ENCODE peak calls at places on chromosome 13, in seven cellular contexts. T is uterus, D is fibroblast of mammary gland, K is GM23338, N is pancreas, A is upper lobe of left lung, R is right lobe of liver. C is an unnamed sample.

GRCh38 chr13:21583496-21583895 is 20.5 kb downstream of the MICU2 start:
- DNase-seq in T (no peak), D (no peak), K (peak), N (no peak), A (no peak), R (no peak), C (no peak)

GRCh38 chr13:71659427-71659826 is 207.6 kb downstream of the DACH1 start:
- DNase-seq in T (no peak), D (no peak), K (peak), N (no peak), A (no peak), R (no peak), C (no peak)

GRCh38 chr13:79451500-79451962 is 29.4 kb upstream of the NDFIP2 start:
- DNase-seq in T (no peak), D (peak), K (peak), N (no peak), A (no peak), R (no peak), C (no peak)

GRCh38 chr13:29801737-29802305 is 48.6 kb downstream of the UBL3 start:
- DNase-seq in T (no peak), D (peak), K (peak), N (no peak), A (no peak), R (no peak), C (no peak)

GRCh38 chr13:42883771-42884170 is 102.4 kb downstream of the FAM216B start:
- DNase-seq in T (no peak), D (peak), K (no peak), N (no peak), A (no peak), R (no peak), C (no peak)

GRCh38 chr13:77579971-77580370 is 44.5 kb downstream of the SCEL start:
- DNase-seq in T (no peak), D (no peak), K (no peak), N (no peak), A (no peak), R (no peak), C (no peak)

GRCh38 chr13:78978381-78978998 is 319.5 kb upstream of the OBI1 start:
- DNase-seq in T (peak), D (peak), K (peak), N (peak), A (no peak), R (no peak), C (peak)

GRCh38 chr13:70960841-70961443 is 852.7 kb upstream of the KLHL1 start:
- DNase-seq in T (no peak), D (peak), K (peak), N (no peak), A (no peak), R (no peak), C (no peak)

GRCh38 chr13:109645831-109646230 is 140.6 kb downstream of the IRS2 start:
- DNase-seq in T (no peak), D (no peak), K (no peak), N (no peak), A (no peak), R (no peak), C (no peak)

GRCh38 chr13:103883698-103884097 is 817.5 kb upstream of the SLC10A2 start:
- DNase-seq in T (no peak), D (peak), K (no peak), N (no peak), A (no peak), R (no peak), C (no peak)

GRCh38 chr13:88068975-88069374 is 397.8 kb downstream of the SLITRK5 start:
- DNase-seq in T (no peak), D (no peak), K (peak), N (no peak), A (no peak), R (no peak), C (no peak)

GRCh38 chr13:33003458-33004019 is 12.7 kb upstream of the KL start:
- DNase-seq in T (no peak), D (no peak), K (no peak), N (no peak), A (no peak), R (no peak), C (no peak)

GRCh38 chr13:113426591-113426986 is 26.7 kb downstream of the ADPRHL1 start:
- DNase-seq in T (no peak), D (no peak), K (no peak), N (no peak), A (no peak), R (no peak), C (no peak)

GRCh38 chr13:94344126-94344863 is 135.2 kb downstream of the DCT start:
- DNase-seq in T (no peak), D (peak), K (peak), N (no peak), A (no peak), R (no peak), C (no peak)

GRCh38 chr13:66329988-66330429 is 900.1 kb downstream of the PCDH9 start:
- DNase-seq in T (no peak), D (peak), K (no peak), N (no peak), A (no peak), R (no peak), C (no peak)

GRCh38 chr13:43767351-43767901 is 19.3 kb downstream of the ENOX1 start:
- DNase-seq in T (peak), D (peak), K (no peak), N (no peak), A (no peak), R (no peak), C (no peak)

GRCh38 chr13:29594710-29595379 is 643 bp downstream of the SLC7A1 start:
- DNase-seq in T (peak), D (peak), K (peak), N (peak), A (peak), R (peak), C (peak)

GRCh38 chr13:96898212-96898611 is 96.1 kb downstream of the OXGR1 start:
- DNase-seq in T (no peak), D (peak), K (no peak), N (no peak), A (no peak), R (no peak), C (no peak)

GRCh38 chr13:112968380-112968909 is 569 bp upstream of the MCF2L start:
- DNase-seq in T (no peak), D (no peak), K (peak), N (peak), A (peak), R (peak), C (peak)

GRCh38 chr13:113785051-113786010 is 26.3 kb downstream of the TMEM255B start:
- DNase-seq in T (no peak), D (peak), K (no peak), N (no peak), A (no peak), R (no peak), C (no peak)

GRCh38 chr13:48675247-48675646 is 21.5 kb downstream of the CYSLTR2 start:
- DNase-seq in T (no peak), D (no peak), K (peak), N (no peak), A (no peak), R (no peak), C (no peak)

GRCh38 chr13:49444517-49445395 is 682 bp downstream of the SETDB2 start:
- DNase-seq in T (peak), D (peak), K (peak), N (no peak), A (no peak), R (no peak), C (no peak)

GRCh38 chr13:44129418-44129817 is 244.2 kb upstream of the SERP2 start:
- DNase-seq in T (no peak), D (no peak), K (no peak), N (no peak), A (no peak), R (no peak), C (no peak)

GRCh38 chr13:50208826-50209335 is 193.6 kb downstream of the KCNRG start:
- DNase-seq in T (no peak), D (peak), K (peak), N (no peak), A (no peak), R (peak), C (no peak)

GRCh38 chr13:21670006-21670882 is 629 bp upstream of the FGF9 start:
- DNase-seq in T (peak), D (peak), K (peak), N (peak), A (peak), R (peak), C (peak)

GRCh38 chr13:20969182-20969581 is 66.6 kb upstream of the XPO4 start:
- DNase-seq in T (no peak), D (peak), K (no peak), N (no peak), A (no peak), R (no peak), C (no peak)

GRCh38 chr13:44920013-44920412 is 69.3 kb downstream of the NUFIP1 start:
- DNase-seq in T (no peak), D (no peak), K (no peak), N (no peak), A (no peak), R (no peak), C (no peak)

GRCh38 chr13:54647275-54647674 is 1618.7 kb downstream of the OLFM4 start:
- DNase-seq in T (no peak), D (no peak), K (no peak), N (no peak), A (no peak), R (no peak), C (no peak)

GRCh38 chr13:111217661-111218060 is 102.6 kb downstream of the ARHGEF7 start:
- DNase-seq in T (no peak), D (peak), K (no peak), N (no peak), A (peak), R (peak), C (no peak)

GRCh38 chr13:111215081-111216047 is 100.3 kb downstream of the ARHGEF7 start:
- DNase-seq in T (no peak), D (no peak), K (peak), N (no peak), A (no peak), R (no peak), C (no peak)

GRCh38 chr13:111219306-111219705 is 101.1 kb upstream of the TEX29 start:
- DNase-seq in T (no peak), D (peak), K (no peak), N (peak), A (no peak), R (no peak), C (peak)

GRCh38 chr13:111213964-111214726 is 99.0 kb downstream of the ARHGEF7 start:
- DNase-seq in T (no peak), D (no peak), K (peak), N (no peak), A (no peak), R (no peak), C (no peak)

DNA sequence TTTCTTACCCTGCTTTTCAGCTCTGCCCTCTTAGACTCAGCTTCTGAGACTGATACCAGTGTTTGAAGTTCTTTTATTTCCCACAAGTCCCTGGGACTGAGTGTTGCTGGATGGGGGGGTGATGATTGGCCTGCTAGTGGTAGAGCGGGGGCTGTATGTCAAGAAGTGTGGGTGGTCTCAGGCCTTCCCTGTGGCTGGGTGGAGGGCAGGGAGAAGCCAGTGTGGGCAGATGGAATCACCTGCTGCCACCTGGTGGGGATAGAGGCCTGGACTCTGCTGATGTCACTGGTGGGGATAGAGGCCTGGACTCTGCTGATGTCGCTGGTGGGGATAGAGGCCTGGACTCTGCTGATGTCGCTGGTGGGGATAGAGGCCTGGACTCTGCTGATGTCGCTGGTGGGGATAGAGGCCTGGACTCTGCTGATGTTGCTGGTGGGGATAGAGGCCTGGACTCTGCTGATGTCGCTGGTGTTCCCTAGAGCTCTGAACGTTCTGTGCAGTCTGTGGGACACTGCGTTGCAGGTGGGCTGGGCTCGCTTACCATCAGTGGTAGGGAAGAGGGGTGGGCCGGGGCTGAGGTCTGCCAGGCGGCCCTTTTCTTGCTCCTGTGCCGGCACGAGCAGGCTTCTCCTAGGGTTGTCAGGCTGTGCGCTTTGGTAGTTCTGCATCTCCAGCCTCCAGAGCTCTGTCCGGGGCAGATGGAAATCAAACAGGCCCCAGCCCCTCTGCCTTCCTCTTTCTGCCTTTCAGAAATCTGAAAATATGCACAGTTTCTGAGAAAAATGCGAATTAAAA is 101.3 kb downstream of the ARHGEF7 start:
- DNase-seq in T (no peak), D (peak), K (peak), N (peak), A (peak), R (no peak), C (no peak)
- TF ChIP-seq CTCF in T (peak), D (peak), K (peak), N (no peak), A (no peak), R (peak), C (peak)

DNA sequence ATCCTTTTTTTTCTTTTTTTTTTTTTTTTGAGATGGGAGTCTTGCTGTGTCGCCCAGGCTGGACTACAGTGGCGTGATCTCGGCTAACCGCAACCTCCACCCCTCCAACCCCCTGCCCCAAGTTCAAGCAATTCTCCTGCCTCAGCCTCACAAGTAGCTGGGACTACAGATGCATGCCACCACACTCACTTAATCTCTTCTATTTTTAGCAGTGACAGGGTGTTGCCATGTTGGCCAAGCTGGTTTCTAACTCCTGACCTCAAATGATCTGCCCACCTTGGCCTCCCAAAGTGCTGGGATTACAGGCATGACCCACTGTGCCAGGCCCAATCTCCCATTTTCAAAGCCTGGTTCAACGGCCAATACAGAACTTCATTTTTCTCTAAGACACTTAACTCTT is 9.1 kb downstream of the FOXO1 start:
- DNase-seq in T (no peak), D (no peak), K (no peak), N (no peak), A (no peak), R (no peak), C (no peak)
- H3K4me3 ChIP-seq in T (no peak), D (no peak), K (no peak), N (no peak), A (no peak), R (no peak), C (no peak)

GRCh38 chr13:98866882-98867281 is 111.0 kb downstream of the DOCK9 start:
- DNase-seq in T (no peak), D (no peak), K (peak), N (no peak), A (no peak), R (no peak), C (no peak)
- TF ChIP-seq CTCF in T (no peak), D (peak), K (peak), N (no peak), A (no peak), R (no peak), C (no peak)

DNA sequence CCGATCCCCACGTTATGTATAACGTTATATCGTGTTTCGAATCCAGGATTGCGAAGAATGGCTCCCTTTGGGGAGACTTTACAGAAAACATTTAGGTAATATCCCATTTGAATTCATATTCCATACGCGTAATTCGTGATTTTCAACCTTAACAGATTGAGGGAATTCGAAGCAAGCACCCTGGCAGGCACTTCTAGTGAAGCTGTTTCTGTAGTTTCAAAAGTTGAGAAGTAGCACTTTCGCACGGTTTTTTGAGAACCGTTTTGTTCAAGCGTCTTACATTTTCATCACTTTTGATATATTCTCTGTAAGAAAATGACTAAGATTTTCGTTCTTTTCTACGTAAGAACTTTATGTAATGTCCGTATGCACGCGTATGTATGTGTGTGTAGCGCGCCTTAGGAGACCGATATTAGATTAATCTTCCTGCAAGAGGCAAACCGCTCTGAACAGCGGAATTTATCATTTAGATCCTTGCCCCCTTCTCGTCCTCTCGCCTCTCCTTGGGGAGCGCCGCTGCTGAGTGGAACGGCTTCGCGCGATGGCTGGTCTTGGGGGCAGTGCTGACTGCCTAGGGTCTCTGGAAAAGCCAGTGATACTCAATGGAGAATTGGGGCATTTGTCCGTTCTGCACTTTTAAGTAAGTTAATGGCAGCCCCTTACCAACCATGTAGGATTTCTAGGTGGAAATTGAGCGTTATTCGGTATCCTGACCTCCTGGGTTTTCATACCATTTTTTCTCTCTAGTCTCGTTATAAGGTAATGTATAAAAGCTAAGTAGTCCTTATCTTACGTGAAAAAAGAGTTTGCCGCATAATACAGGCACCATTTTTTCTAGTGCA is 4.8 kb downstream of the MAB21L1 start:
- DNase-seq in T (no peak), D (peak), K (peak), N (no peak), A (peak), R (no peak), C (no peak)
- H3K4me3 ChIP-seq in T (no peak), D (peak), K (peak), N (no peak), A (no peak), R (no peak), C (peak)

GRCh38 chr13:26133851-26134250 is 82.0 kb upstream of the SHISA2 start:
- DNase-seq in T (no peak), D (no peak), K (peak), N (no peak), A (no peak), R (no peak), C (no peak)
- TF ChIP-seq CTCF in T (no peak), D (no peak), K (peak), N (no peak), A (no peak), R (no peak), C (no peak)

GRCh38 chr13:27449081-27449603 is 1.2 kb downstream of the MTIF3 start:
- DNase-seq in T (peak), D (no peak), K (peak), N (no peak), A (no peak), R (no peak), C (no peak)
- H3K4me3 ChIP-seq in T (peak), D (peak), K (peak), N (peak), A (peak), R (peak), C (peak)